ENCODE peak calls at places on chromosomes 16 and 17, in ten cellular contexts. B is stimulated activated CD8-positive, alpha-beta memory T cell treated with anti-CD3 and anti-CD28 coated beads, Interleukin-4, amount 100 ng/mL, for 1 hour; F is GM13977; A is KG1; V is activated effector memory CD4-positive, alpha-beta T cell treated with Interleukin-2 at 50 U/mL for 16 hours; E is Right ventricle myocardium superior; S is activated CD4-positive, alpha-beta T cell treated with anti-CD3 and anti-CD28 coated beads, Interleukin-2, amount 10 ng/mL, durations not matched to agents 7 days and 5 days; Z is activated CD8-positive, alpha-beta memory T cell treated with anti-CD3 and anti-CD28 coated beads for 4 hours; R is left colon; G is CD4-positive, alpha-beta T cell. Q is an unnamed sample.

GRCh38 chr16:5490499-5490898 is 392.9 kb upstream of the EEF2KMT start:
- DNase-seq in S (peak; percentile 13), R (peak; percentile 60), E (peak; percentile 42), Z (no peak), V (no peak), B (no peak), A (peak; percentile 7), G (no peak), F (no peak), Q (no peak)

GRCh38 chr16:11725457-11725856 is 17.2 kb downstream of the TXNDC11 start:
- DNase-seq in A (no peak), S (no peak), R (no peak), Z (no peak), F (no peak), B (no peak), G (no peak), V (no peak), E (no peak), Q (no peak)

GRCh38 chr16:79532785-79533184 is 67.8 kb downstream of the MAF start:
- DNase-seq in A (no peak), G (no peak), S (no peak), E (no peak), F (no peak), R (no peak), V (no peak), B (no peak), Z (no peak), Q (no peak)

GRCh38 chr17:34242553-34242952 is 12.5 kb upstream of the CCL2 start:
- DNase-seq in E (no peak), B (no peak), F (peak; percentile 27), S (no peak), G (no peak), V (no peak), R (no peak), A (peak; percentile 55), Z (no peak), Q (no peak)

GRCh38 chr16:9112166-9112843 is 20.9 kb downstream of the HAPSTR1 start:
- DNase-seq in Z (no peak), S (no peak), A (no peak), B (no peak), R (no peak), E (no peak), G (no peak), F (no peak), V (no peak), Q (no peak)

GRCh38 chr17:81093576-81094223 is 58.7 kb downstream of the BAIAP2 start:
- DNase-seq in E (no peak), A (no peak), R (no peak), Z (no peak), S (no peak), B (no peak), F (no peak), V (no peak), G (no peak), Q (no peak)

GRCh38 chr16:69438465-69438864 is 14.0 kb downstream of the CYB5B start:
- DNase-seq in V (no peak), R (no peak), E (no peak), B (no peak), Z (no peak), A (no peak), F (peak; percentile 44), S (no peak), G (no peak), Q (no peak)

GRCh38 chr16:12305081-12305596 is 328.6 kb downstream of the SNX29 start:
- DNase-seq in B (no peak), S (no peak), E (no peak), Z (no peak), R (no peak), V (no peak), G (no peak), A (no peak), F (no peak), Q (no peak)

GRCh38 chr17:27413792-27414191 is 42.5 kb upstream of the KSR1 start:
- DNase-seq in E (no peak), R (no peak), A (no peak), V (no peak), B (no peak), S (no peak), F (no peak), Z (no peak), G (no peak), Q (no peak)

GRCh38 chr17:42928714-42929496 is 28.3 kb downstream of the G6PC1 start:
- DNase-seq in A (peak; percentile 78), R (peak; percentile 15), Z (peak; percentile 8), G (no peak), F (peak; percentile 72), V (no peak), E (no peak), S (peak; percentile 42), B (no peak), Q (peak; percentile 66)

GRCh38 chr17:76537578-76538280 is at the start of gene CYGB:
- DNase-seq in E (peak; percentile 74), V (no peak), R (peak; percentile 39), A (no peak), B (no peak), Z (no peak), F (no peak), G (no peak), S (no peak), Q (no peak)

GRCh38 chr17:2688351-2689342 is 22.9 kb downstream of the CLUH start:
- DNase-seq in E (peak; percentile 48), B (no peak), S (no peak), V (no peak), A (no peak), R (no peak), F (peak; percentile 17), G (no peak), Z (no peak), Q (no peak)

GRCh38 chr17:614637-615546 is 99.7 kb downstream of the VPS53 start:
- DNase-seq in G (no peak), B (no peak), A (no peak), S (no peak), F (no peak), Z (no peak), R (no peak), E (no peak), V (no peak), Q (no peak)

GRCh38 chr17:31431795-31432658 is 40.6 kb downstream of the RAB11FIP4 start:
- DNase-seq in R (no peak), E (no peak), V (no peak), Z (no peak), S (no peak), G (no peak), F (no peak), A (no peak), B (no peak), Q (no peak)

GRCh38 chr17:57940653-57941329 is 14.4 kb downstream of the CUEDC1 start:
- DNase-seq in G (no peak), Z (no peak), S (no peak), V (no peak), B (no peak), A (no peak), F (no peak), R (no peak), E (no peak), Q (no peak)

GRCh38 chr16:57422026-57422944 is 17.7 kb downstream of the CCL17 start:
- DNase-seq in R (peak; percentile 58), E (no peak), A (no peak), B (no peak), S (no peak), G (no peak), Z (no peak), F (no peak), V (no peak), Q (no peak)

GRCh38 chr17:8894673-8895578 is 27.5 kb upstream of the PIK3R6 start:
- DNase-seq in S (peak; percentile 66), A (no peak), B (no peak), Z (no peak), E (no peak), R (peak; percentile 62), G (peak; percentile 29), F (peak; percentile 81), V (no peak), Q (peak; percentile 19)

GRCh38 chr17:55887531-55887930 is 136.7 kb downstream of the PCTP start:
- DNase-seq in E (no peak), V (no peak), A (no peak), R (no peak), Z (no peak), G (no peak), F (no peak), B (no peak), S (no peak), Q (no peak)